ENCODE peak calls at places on chromosomes 12 and 14, in ten cellular contexts. W is SK-N-SH, E is A549, C is WTC11, F is endothelial cell of umbilical vein, D is HepG2, V is H1, J is HCT116, K is GM12878, X is K562. I is an unnamed sample.

GRCh38 chr14:89270439-89271227 is 146.4 kb downstream of the FOXN3 start:
- DNase-seq in W (no peak), E (no peak), C (no peak), F (no peak), D (no peak), V (no peak), J (no peak), K (peak; percentile 30), X (no peak), I (no peak)

GRCh38 chr14:49634547-49635334 is at the start of gene DNAAF2:
- DNase-seq in W (peak; percentile 74), E (peak; percentile 66), C (peak; percentile 57), F (peak; percentile 80), D (peak; percentile 76), V (no peak), J (no peak), K (no peak), X (peak; percentile 49), I (peak; percentile 75)

GRCh38 chr14:53411110-53411509 is 258.0 kb upstream of the DDHD1 start:
- DNase-seq in W (no peak), E (no peak), C (no peak), F (no peak), D (no peak), V (no peak), J (no peak), K (no peak), X (no peak), I (no peak)

GRCh38 chr12:52050116-52050770 is 999 bp upstream of the NR4A1 start:
- DNase-seq in W (no peak), E (no peak), C (peak; percentile 43), F (no peak), D (no peak), V (no peak), J (no peak), K (no peak), X (no peak), I (no peak)

GRCh38 chr12:57737467-57738141 is 938 bp downstream of the AGAP2 start:
- DNase-seq in W (peak; percentile 84), E (no peak), C (peak; percentile 54), F (no peak), D (no peak), V (no peak), J (no peak), K (no peak), X (no peak), I (no peak)

GRCh38 chr12:1827806-1828805 is 7.7 kb downstream of the LRTM2 start:
- DNase-seq in W (no peak), E (no peak), C (no peak), F (no peak), D (no peak), V (no peak), J (no peak), K (no peak), X (no peak), I (no peak)

GRCh38 chr14:95314609-95315008 is 5.1 kb downstream of the CLMN start:
- DNase-seq in W (peak; percentile 27), E (peak; percentile 70), C (no peak), F (no peak), D (no peak), V (no peak), J (no peak), K (peak; percentile 45), X (no peak), I (peak; percentile 55)

GRCh38 chr12:4555804-4556203 is 6.2 kb upstream of the DYRK4 start:
- DNase-seq in W (no peak), E (no peak), C (no peak), F (no peak), D (no peak), V (no peak), J (no peak), K (no peak), X (no peak), I (no peak)

DNA sequence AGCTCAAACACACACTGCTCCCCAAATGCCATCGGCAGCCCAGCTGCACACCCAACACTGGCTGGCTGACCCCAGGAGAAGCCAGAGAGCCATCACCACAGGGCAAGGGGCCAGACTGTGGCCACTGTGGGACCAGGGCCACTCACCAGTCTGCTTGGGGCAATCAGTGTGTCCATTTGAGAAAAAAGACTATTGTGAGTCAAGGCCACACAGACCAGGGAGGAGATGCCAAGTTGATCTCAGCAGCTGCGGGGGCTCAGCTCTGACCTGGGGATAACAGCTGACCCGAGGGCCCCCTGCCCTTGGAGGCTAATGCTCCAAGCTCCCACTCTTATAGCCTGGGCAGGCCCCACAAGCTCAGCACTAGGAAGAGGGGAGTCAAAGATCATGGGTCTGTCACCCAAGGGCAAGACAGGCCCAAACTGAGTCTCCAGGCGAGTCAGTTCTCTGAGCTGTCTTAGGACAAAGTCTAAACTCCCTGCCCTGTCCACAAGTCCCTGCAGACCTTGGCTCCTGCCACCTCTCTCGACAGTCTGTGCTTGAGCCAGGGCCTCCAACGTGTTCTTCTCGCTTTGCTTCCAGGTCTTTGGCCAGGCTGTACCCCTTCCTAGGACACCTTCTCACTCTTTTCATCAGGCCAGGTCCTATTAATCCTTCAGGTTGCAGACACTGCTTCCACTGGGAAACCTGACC is 30.1 kb upstream of the PNMA1 start:
- DNase-seq in W (no peak), E (no peak), C (no peak), F (no peak), D (no peak), V (no peak), J (no peak), K (no peak), X (no peak), I (no peak)
- TF ChIP-seq MAX in W (no peak), E (no peak), C (no peak), F (no peak), D (no peak), V (no peak), J (no peak), K (no peak), X (no peak), I (no peak)

GRCh38 chr12:56636675-56637540 is 6.8 kb upstream of the BAZ2A start:
- DNase-seq in W (peak; percentile 92), E (peak; percentile 99), C (peak; percentile 99), F (peak; percentile 99), D (peak; percentile 100), V (peak; percentile 95), J (peak; percentile 99), K (peak; percentile 87), X (peak; percentile 98), I (peak; percentile 99)
- TF ChIP-seq MAX in W (no peak), E (peak; percentile 55), C (peak; percentile 24), F (no peak), D (peak; percentile 48), V (no peak), J (no peak), K (no peak), X (no peak), I (peak; percentile 25)

GRCh38 chr12:115885040-115885439 is 392.5 kb downstream of the MED13L start:
- DNase-seq in W (no peak), E (no peak), C (no peak), F (no peak), D (no peak), V (no peak), J (no peak), K (no peak), X (no peak), I (no peak)

GRCh38 chr12:115891551-115891950 is 385.9 kb downstream of the MED13L start:
- DNase-seq in W (no peak), E (no peak), C (no peak), F (no peak), D (no peak), V (no peak), J (no peak), K (no peak), X (no peak), I (no peak)

GRCh38 chr12:115882941-115883340 is 394.6 kb downstream of the MED13L start:
- DNase-seq in W (no peak), E (no peak), C (no peak), F (no peak), D (no peak), V (no peak), J (no peak), K (no peak), X (no peak), I (no peak)

DNA sequence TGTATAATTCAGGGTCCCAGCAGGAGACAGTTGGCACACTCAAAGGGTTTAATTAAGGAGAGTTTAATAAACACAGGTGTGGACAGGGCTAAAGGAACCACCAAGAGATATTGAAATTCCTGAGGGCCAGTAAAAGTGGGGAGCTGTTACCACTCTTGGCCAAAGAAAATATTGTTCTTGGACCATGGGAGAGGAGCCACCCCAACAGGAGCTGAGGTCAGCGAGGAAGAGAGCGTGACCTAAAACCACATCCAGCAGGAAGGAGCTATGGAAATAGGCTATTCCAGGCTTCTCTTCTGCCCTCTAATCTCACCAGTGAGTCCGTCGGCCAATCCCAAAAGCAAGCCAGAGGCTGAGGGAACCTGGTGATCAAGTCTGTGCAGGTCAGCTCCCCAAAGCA is 390.8 kb downstream of the MED13L start:
- DNase-seq in W (no peak), E (no peak), C (no peak), F (no peak), D (no peak), V (no peak), J (no peak), K (no peak), X (no peak), I (no peak)
- TF ChIP-seq MAX in W (no peak), E (no peak), C (no peak), F (no peak), D (no peak), V (no peak), J (no peak), K (no peak), X (no peak), I (no peak)

GRCh38 chr12:3313066-3313465 is 177.9 kb upstream of the PRMT8 start:
- DNase-seq in W (no peak), E (no peak), C (no peak), F (no peak), D (no peak), V (no peak), J (no peak), K (no peak), X (no peak), I (no peak)

GRCh38 chr12:3310271-3311026 is 180.6 kb upstream of the PRMT8 start:
- DNase-seq in W (no peak), E (no peak), C (no peak), F (no peak), D (no peak), V (no peak), J (no peak), K (no peak), X (no peak), I (no peak)

GRCh38 chr12:3309805-3310204 is 181.2 kb upstream of the PRMT8 start:
- DNase-seq in W (no peak), E (no peak), C (no peak), F (no peak), D (no peak), V (no peak), J (no peak), K (no peak), X (no peak), I (no peak)

GRCh38 chr12:3311027-3311402 is 180.0 kb upstream of the PRMT8 start:
- DNase-seq in W (no peak), E (no peak), C (no peak), F (no peak), D (no peak), V (no peak), J (peak; percentile 83), K (no peak), X (no peak), I (no peak)

DNA sequence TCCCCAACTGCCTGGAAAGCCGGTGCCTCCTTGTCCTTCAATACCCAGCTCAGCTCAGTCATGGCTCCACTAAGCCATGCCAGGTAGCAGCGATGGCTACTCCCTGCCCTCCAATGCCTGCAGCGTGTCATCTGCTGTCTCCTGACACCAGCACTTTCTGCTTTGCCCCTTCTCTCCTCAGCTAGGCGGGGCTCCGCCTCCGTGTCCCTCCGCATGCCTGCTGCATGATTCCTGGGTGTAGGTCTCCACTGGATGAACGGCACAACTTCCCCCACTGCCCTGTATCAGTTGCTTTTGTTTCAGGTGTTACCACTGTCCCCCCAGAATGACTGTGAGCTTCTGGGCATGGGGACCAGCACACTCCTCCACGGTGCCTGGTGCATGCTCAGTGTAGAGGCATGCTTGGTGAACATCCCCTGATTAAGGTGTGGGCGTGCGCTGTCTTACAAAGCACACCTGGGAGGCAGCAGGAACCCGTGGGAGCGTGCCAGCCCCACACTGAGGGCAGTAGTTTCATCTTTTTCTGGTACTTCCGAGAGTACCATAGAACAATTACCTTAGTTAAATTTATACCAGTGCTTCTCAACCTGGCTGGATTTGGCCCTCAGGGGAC is 179.4 kb upstream of the PRMT8 start:
- DNase-seq in W (no peak), E (no peak), C (no peak), F (no peak), D (no peak), V (no peak), J (no peak), K (no peak), X (no peak), I (no peak)
- TF ChIP-seq MAX in W (no peak), E (no peak), C (no peak), F (no peak), D (no peak), V (no peak), J (peak; percentile 39), K (no peak), X (no peak), I (no peak)

I was measured in NB4.